ENCODE peak calls at places on chromosomes 16 and 17, in seven cellular contexts. S is activated T-cell treated with anti-CD3 and anti-CD28 coated beads for 1 hour; A is stimulated activated CD4-positive, alpha-beta T cell treated with anti-CD3 and anti-CD28 coated beads, Interleukin-1b, Interleukin-23, amount 100 ng/mL, for 24 hours; Y is CD14-positive monocyte; N is ureter; O is EL; H is AG04449. Z is an unnamed sample.
A peak's percentile ranks its signal among the peaks of the same experiment; 100 is the strongest.

GRCh38 chr17:76147211-76148014 is 6.4 kb upstream of the FOXJ1 start:
- DNase-seq in S (no peak), A (no peak), Y (no peak), N (no peak), O (peak; percentile 36), H (no peak), Z (no peak)

GRCh38 chr17:80028030-80028429 is 7.6 kb downstream of the TBC1D16 start:
- DNase-seq in S (no peak), A (no peak), Y (no peak), N (no peak), O (no peak), H (no peak), Z (no peak)

GRCh38 chr17:19238167-19238505 is 970 bp downstream of the EPN2 start:
- DNase-seq in S (peak; percentile 1), A (no peak), Y (no peak), N (peak; percentile 66), O (peak; percentile 46), H (no peak), Z (peak; percentile 19)

GRCh38 chr16:81239722-81240121 is 1.2 kb downstream of the BCO1 start:
- DNase-seq in S (no peak), A (no peak), Y (no peak), N (no peak), O (no peak), H (no peak), Z (no peak)

GRCh38 chr17:52648995-52649394 is 490.5 kb upstream of the CA10 start:
- DNase-seq in S (no peak), A (no peak), Y (no peak), N (no peak), O (no peak), H (no peak), Z (no peak)

GRCh38 chr17:28788100-28788499 is 44.3 kb downstream of the TRAF4 start:
- DNase-seq in S (no peak), A (no peak), Y (no peak), N (no peak), O (no peak), H (no peak), Z (no peak)

GRCh38 chr16:49050607-49051006 is 231.0 kb downstream of the CBLN1 start:
- DNase-seq in S (no peak), A (no peak), Y (no peak), N (no peak), O (no peak), H (no peak), Z (no peak)

GRCh38 chr16:77675464-77676324 is 46.6 kb upstream of the NUDT7 start:
- DNase-seq in S (peak; percentile 41), A (peak; percentile 19), Y (no peak), N (peak; percentile 70), O (peak; percentile 56), H (no peak), Z (peak; percentile 61)

GRCh38 chr17:60577147-60577925 is 22.7 kb upstream of the PPM1D start:
- DNase-seq in S (no peak), A (no peak), Y (no peak), N (no peak), O (peak; percentile 58), H (no peak), Z (no peak)

GRCh38 chr17:37299257-37299985 is 76.4 kb upstream of the C17orf78 start:
- DNase-seq in S (no peak), A (no peak), Y (no peak), N (no peak), O (no peak), H (no peak), Z (no peak)

GRCh38 chr17:9959377-9959981 is 54.4 kb upstream of the RCVRN start:
- DNase-seq in S (no peak), A (no peak), Y (no peak), N (no peak), O (peak; percentile 42), H (no peak), Z (no peak)

GRCh38 chr16:78556421-78556820 is 457.0 kb downstream of the WWOX start:
- DNase-seq in S (no peak), A (no peak), Y (no peak), N (no peak), O (no peak), H (no peak), Z (no peak)

GRCh38 chr16:17476414-17477259 is 5.9 kb upstream of the XYLT1 start:
- DNase-seq in S (no peak), A (no peak), Y (no peak), N (no peak), O (peak; percentile 63), H (no peak), Z (no peak)

GRCh38 chr16:30357085-30357714 is 2.1 kb upstream of the CD2BP2 start:
- DNase-seq in S (no peak), A (no peak), Y (no peak), N (no peak), O (no peak), H (no peak), Z (no peak)

GRCh38 chr17:79657861-79658810 is 47.3 kb upstream of the RBFOX3 start:
- DNase-seq in S (no peak), A (no peak), Y (no peak), N (peak; percentile 39), O (no peak), H (no peak), Z (no peak)

GRCh38 chr17:28576758-28577465 is at the start of gene ALDOC:
- DNase-seq in S (peak; percentile 98), A (peak; percentile 94), Y (peak; percentile 96), N (peak; percentile 97), O (peak; percentile 93), H (peak; percentile 51), Z (peak; percentile 97)

Z was measured in memory B cell.